ENCODE peak calls at places on chromosome 3, in six cellular contexts. F is SJCRH30; B is activated naive CD4-positive, alpha-beta T cell; S is mesendoderm; C is GM18507; R is NCI-H460. U is an unnamed sample.

GRCh38 chr3:30686799-30687198 is 80.4 kb downstream of the TGFBR2 start:
- DNase-seq in B (no peak), R (no peak), F (no peak), S (no peak), C (no peak), U (no peak)

GRCh38 chr3:148280623-148281242 is 417.0 kb upstream of the AGTR1 start:
- DNase-seq in R (no peak), S (no peak), B (no peak), C (no peak), F (no peak), U (no peak)

GRCh38 chr3:41137686-41138111 is 61.6 kb upstream of the CTNNB1 start:
- DNase-seq in F (no peak), S (peak; percentile 40), R (no peak), B (no peak), C (no peak), U (no peak)

GRCh38 chr3:52831500-52832301 is 1.2 kb upstream of the ITIH4 start:
- DNase-seq in C (no peak), B (no peak), R (peak; percentile 61), S (no peak), F (peak; percentile 95), U (no peak)

GRCh38 chr3:186251948-186252619 is 110.0 kb downstream of the DGKG start:
- DNase-seq in S (no peak), B (no peak), F (no peak), C (no peak), R (no peak), U (no peak)

GRCh38 chr3:139265131-139266016 is 78.4 kb upstream of the MRPS22 start:
- DNase-seq in B (no peak), F (no peak), R (no peak), C (no peak), S (no peak), U (no peak)

GRCh38 chr3:89851974-89852621 is 744.7 kb downstream of the EPHA3 start:
- DNase-seq in R (peak; percentile 27), C (no peak), F (peak; percentile 40), S (peak; percentile 90), B (no peak), U (no peak)

GRCh38 chr3:11820540-11821041 is 26.1 kb downstream of the TAMM41 start:
- DNase-seq in R (no peak), C (no peak), S (peak; percentile 16), F (no peak), B (no peak), U (no peak)

GRCh38 chr3:55185380-55185779 is 257.5 kb upstream of the LRTM1 start:
- DNase-seq in F (no peak), B (no peak), R (no peak), S (no peak), C (no peak), U (no peak)

GRCh38 chr3:33869977-33870376 is 71.5 kb downstream of the PDCD6IP start:
- DNase-seq in B (no peak), R (no peak), S (no peak), F (no peak), C (no peak), U (no peak)

GRCh38 chr3:49638445-49638844 is 35.7 kb upstream of the APEH start:
- DNase-seq in F (no peak), R (no peak), S (peak; percentile 20), B (no peak), C (no peak), U (no peak)

GRCh38 chr3:46858456-46858855 is 4.8 kb downstream of the MYL3 start:
- DNase-seq in S (no peak), B (no peak), C (no peak), F (no peak), R (no peak), U (no peak)

GRCh38 chr3:179256813-179257212 is 5.9 kb upstream of the KCNMB3 start:
- DNase-seq in C (no peak), S (no peak), R (no peak), B (no peak), F (no peak), U (no peak)

GRCh38 chr3:177448987-177449975 is 252.0 kb upstream of the TBL1XR1 start:
- DNase-seq in F (peak; percentile 23), R (no peak), B (no peak), C (peak; percentile 30), S (peak; percentile 77), U (peak; percentile 19)

GRCh38 chr3:187919990-187920389 is 174.7 kb upstream of the BCL6 start:
- DNase-seq in B (no peak), S (no peak), F (no peak), C (no peak), R (no peak), U (no peak)

GRCh38 chr3:8301977-8302589 is 199.5 kb upstream of the LMCD1 start:
- DNase-seq in F (no peak), C (no peak), B (no peak), R (peak; percentile 23), S (peak; percentile 75), U (peak; percentile 6)

GRCh38 chr3:66365023-66365581 is 135.7 kb downstream of the LRIG1 start:
- DNase-seq in R (no peak), S (no peak), C (no peak), F (no peak), B (no peak), U (no peak)

GRCh38 chr3:169022457-169022856 is 641.1 kb downstream of the MECOM start:
- DNase-seq in C (no peak), B (no peak), R (no peak), F (no peak), S (no peak), U (no peak)

GRCh38 chr3:196111939-196112386 is 30.1 kb upstream of the TFRC start:
- DNase-seq in C (no peak), B (no peak), R (no peak), F (no peak), S (peak; percentile 31), U (no peak)

GRCh38 chr3:146166450-146167222 is 5.7 kb upstream of the PLOD2 start:
- DNase-seq in R (no peak), F (no peak), B (no peak), C (no peak), S (peak; percentile 29), U (no peak)

GRCh38 chr3:16504242-16504641 is 9.3 kb downstream of the RFTN1 start:
- DNase-seq in C (no peak), F (no peak), S (no peak), R (no peak), B (no peak), U (no peak)

GRCh38 chr3:9147896-9148267 is 101.6 kb downstream of the SRGAP3 start:
- DNase-seq in S (no peak), C (no peak), B (no peak), R (no peak), F (no peak), U (no peak)

GRCh38 chr3:102092617-102093466 is 243.5 kb downstream of the NFKBIZ start:
- DNase-seq in R (no peak), S (no peak), C (no peak), F (no peak), B (no peak), U (no peak)

U was measured in GM19239.